ENCODE peak calls at places on chromosomes 7 and 10, in seven cellular contexts. V is H9, X is AG04449, B is Caco-2, Z is WERI-Rb-1, D is left ventricle myocardium inferior, J is body of pancreas. I is an unnamed sample.

GRCh38 chr10:9262770-9263169 is 1208.3 kb downstream of the GATA3 start:
- DNase-seq in V (no peak), X (no peak), B (peak; percentile 11), Z (no peak), D (no peak), J (no peak), I (no peak)

GRCh38 chr10:4337581-4337980 is 488.4 kb upstream of the AKR1E2 start:
- DNase-seq in V (no peak), X (no peak), B (no peak), Z (no peak), D (no peak), J (no peak), I (no peak)

GRCh38 chr10:30671011-30671616 is 41.6 kb upstream of the LYZL2 start:
- DNase-seq in V (peak; percentile 53), X (peak; percentile 38), B (peak; percentile 68), Z (peak; percentile 29), D (no peak), J (peak; percentile 30), I (peak; percentile 38)

GRCh38 chr10:11509036-11509435 is 102.4 kb downstream of the USP6NL start:
- DNase-seq in V (no peak), X (no peak), B (no peak), Z (no peak), D (no peak), J (no peak), I (no peak)

GRCh38 chr7:23691320-23691719 is 11.3 kb downstream of the FAM221A start:
- DNase-seq in V (no peak), X (no peak), B (no peak), Z (no peak), D (no peak), J (no peak), I (no peak)

GRCh38 chr10:51993475-51993874 is 294.1 kb upstream of the CSTF2T start:
- DNase-seq in V (no peak), X (no peak), B (no peak), Z (no peak), D (no peak), J (no peak), I (no peak)

GRCh38 chr7:44307905-44308740 is 17.3 kb downstream of the CAMK2B start:
- DNase-seq in V (peak; percentile 18), X (no peak), B (no peak), Z (no peak), D (no peak), J (no peak), I (no peak)

GRCh38 chr10:51857326-51857725 is 157.9 kb upstream of the CSTF2T start:
- DNase-seq in V (no peak), X (no peak), B (no peak), Z (no peak), D (no peak), J (no peak), I (no peak)

GRCh38 chr10:73824146-73824725 is 12.8 kb upstream of the NDST2 start:
- DNase-seq in V (no peak), X (no peak), B (no peak), Z (no peak), D (no peak), J (no peak), I (no peak)

GRCh38 chr7:82015751-82016150 is 245.9 kb upstream of the HGF start:
- DNase-seq in V (no peak), X (no peak), B (no peak), Z (no peak), D (no peak), J (no peak), I (no peak)

GRCh38 chr7:82018226-82018625 is 248.4 kb upstream of the HGF start:
- DNase-seq in V (no peak), X (no peak), B (no peak), Z (no peak), D (no peak), J (no peak), I (no peak)

GRCh38 chr7:82020076-82020475 is 250.2 kb upstream of the HGF start:
- DNase-seq in V (no peak), X (no peak), B (no peak), Z (no peak), D (no peak), J (no peak), I (no peak)

GRCh38 chr7:82019538-82019937 is 249.7 kb upstream of the HGF start:
- DNase-seq in V (no peak), X (no peak), B (no peak), Z (no peak), D (no peak), J (no peak), I (no peak)

DNA sequence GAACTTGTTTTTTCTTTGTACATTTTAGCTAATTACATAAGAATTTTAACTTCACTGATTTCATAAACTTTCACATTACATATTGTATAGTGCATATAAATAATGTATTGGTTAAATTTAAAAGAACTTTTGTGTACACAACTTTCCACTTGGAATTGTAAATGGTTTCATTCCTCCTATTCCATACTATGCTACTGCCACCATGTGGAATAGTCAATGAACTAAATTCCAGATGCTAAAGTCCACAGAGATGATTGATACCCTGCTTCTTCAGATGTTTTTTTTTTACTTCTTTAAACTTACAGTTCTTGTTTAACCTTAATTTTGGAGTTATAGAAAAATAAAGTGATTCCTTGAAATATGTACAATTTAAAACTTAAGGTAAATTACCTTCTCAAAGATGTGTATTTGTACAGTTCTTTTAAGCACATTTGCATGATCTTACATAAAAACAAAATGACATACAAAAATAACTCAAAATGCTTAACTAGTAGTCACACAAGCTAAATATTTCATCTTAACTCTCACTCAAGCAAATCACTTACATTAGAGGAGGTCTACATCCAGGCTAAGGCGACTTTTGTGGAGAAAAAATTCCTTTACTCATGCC is 247.6 kb upstream of the HGF start:
- DNase-seq in V (no peak), X (no peak), B (peak; percentile 17), Z (no peak), D (no peak), J (no peak), I (no peak)
- TF ChIP-seq CTCF in V (peak; percentile 66), X (peak; percentile 47), B (peak; percentile 42), Z (no peak), D (peak; percentile 60), J (peak; percentile 44), I (peak; percentile 50)

DNA sequence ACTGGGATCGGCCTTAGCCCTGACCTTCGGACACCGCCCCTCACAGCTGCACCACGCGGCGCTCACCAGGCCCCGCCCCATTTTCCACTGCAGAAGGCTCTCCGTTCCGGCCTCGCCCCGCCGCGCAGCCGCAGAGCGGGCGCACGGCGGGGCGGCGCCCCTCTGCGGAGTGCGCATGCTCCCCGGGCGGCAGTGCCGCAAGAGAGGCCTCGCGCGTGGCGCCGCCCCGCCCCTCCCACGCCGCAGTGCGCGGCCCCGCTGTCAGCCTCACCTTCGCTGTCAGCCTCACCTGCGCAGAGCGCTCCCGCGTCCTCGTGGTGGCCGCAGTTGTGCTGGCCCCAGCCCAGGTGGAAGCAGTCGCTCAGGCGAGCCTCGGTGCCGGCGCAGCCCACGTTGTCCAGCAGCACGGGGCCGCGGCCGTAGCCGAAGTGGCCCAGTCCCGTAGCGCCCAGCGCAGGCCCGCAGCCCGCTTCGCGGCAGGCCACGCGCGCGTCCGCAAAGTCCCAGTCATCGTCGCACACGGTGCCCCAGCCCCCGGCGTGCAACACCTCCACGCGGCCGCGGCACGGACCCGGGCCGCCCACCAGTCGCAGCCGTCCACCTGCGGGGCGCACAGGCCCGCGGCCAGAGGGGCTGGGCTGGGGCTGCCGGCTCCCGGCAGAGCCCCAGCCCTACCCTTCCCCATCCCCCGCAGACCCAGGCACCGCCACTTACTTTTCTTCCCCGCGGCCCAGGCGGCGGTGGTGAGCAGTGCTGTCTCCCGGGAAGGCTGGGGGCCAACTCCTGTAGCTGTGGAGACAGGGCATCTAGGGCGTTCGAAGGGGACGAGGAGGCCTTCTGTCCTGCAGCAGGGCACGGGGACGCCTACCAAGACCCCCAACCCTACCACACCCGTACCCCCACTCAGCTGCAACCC is 16.1 kb downstream of the SSC4D start:
- DNase-seq in V (peak; percentile 94), X (no peak), B (peak; percentile 97), Z (peak; percentile 95), D (peak; percentile 96), J (peak; percentile 96), I (peak; percentile 95)
- TF ChIP-seq CTCF in V (no peak), X (peak; percentile 6), B (no peak), Z (no peak), D (no peak), J (no peak), I (no peak)

GRCh38 chr7:156466262-156466661 is 174.3 kb upstream of the RNF32 start:
- DNase-seq in V (no peak), X (no peak), B (no peak), Z (no peak), D (no peak), J (no peak), I (no peak)

GRCh38 chr7:156470399-156471320 is 169.9 kb upstream of the RNF32 start:
- DNase-seq in V (peak; percentile 57), X (no peak), B (no peak), Z (no peak), D (no peak), J (no peak), I (peak; percentile 21)

GRCh38 chr7:156465186-156465585 is 175.4 kb upstream of the RNF32 start:
- DNase-seq in V (no peak), X (no peak), B (no peak), Z (no peak), D (no peak), J (no peak), I (no peak)

GRCh38 chr7:156464339-156464738 is 176.2 kb upstream of the RNF32 start:
- DNase-seq in V (no peak), X (no peak), B (no peak), Z (no peak), D (no peak), J (no peak), I (no peak)

DNA sequence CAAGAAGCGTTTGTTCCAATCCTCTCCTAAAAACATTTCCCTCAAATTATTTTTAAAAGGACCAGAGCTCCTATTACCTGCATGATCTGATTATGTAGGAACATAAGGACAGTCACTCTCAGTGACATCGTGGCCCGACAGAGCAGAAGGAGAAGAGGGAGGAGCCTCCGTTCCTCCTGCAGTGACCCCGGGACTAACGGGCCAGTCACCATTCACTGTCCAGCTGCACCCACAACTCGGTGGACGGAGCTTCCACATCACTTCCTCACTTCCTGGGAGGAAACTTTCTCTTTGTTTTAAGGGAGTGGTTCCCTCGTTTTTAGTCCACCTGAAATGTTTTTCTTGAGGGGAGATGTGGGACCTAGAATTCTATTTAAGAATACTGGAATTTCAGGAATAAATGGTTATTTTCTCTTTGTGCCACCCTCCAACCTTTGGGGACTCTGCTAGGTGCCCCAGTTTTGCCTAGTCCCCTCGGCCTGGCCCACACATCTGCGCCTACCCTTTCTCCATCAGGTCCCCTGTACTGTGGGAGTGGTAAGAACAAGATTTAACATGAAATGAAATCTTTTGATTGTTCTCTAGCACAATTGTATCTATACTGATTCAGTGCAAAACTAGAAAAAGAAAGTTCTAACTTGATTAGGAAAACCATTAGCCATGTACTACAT is 173.5 kb upstream of the RNF32 start:
- DNase-seq in V (no peak), X (no peak), B (no peak), Z (no peak), D (no peak), J (no peak), I (no peak)
- TF ChIP-seq CTCF in V (no peak), X (no peak), B (no peak), Z (no peak), D (no peak), J (no peak), I (no peak)

GRCh38 chr7:156969972-156970420 is 20.5 kb downstream of the NOM1 start:
- DNase-seq in V (no peak), X (no peak), B (peak; percentile 26), Z (no peak), D (no peak), J (no peak), I (no peak)
- TF ChIP-seq CTCF in V (peak; percentile 57), X (no peak), B (peak; percentile 49), Z (no peak), D (peak; percentile 46), J (peak; percentile 39), I (peak; percentile 21)

GRCh38 chr10:123021517-123021916 is 12.7 kb downstream of the ACADSB start:
- DNase-seq in V (no peak), X (no peak), B (no peak), Z (peak; percentile 8), D (no peak), J (peak; percentile 24), I (no peak)
- TF ChIP-seq CTCF in V (peak; percentile 60), X (peak; percentile 18), B (peak; percentile 43), Z (peak; percentile 37), D (peak; percentile 20), J (peak; percentile 14), I (peak; percentile 19)

I was measured in nephron progenitor cell.